ENCODE peak calls at places on chromosomes 6 and 20, in eight cellular contexts. M is mucosa of descending colon, O is AG04449, W is mammary epithelial cell, I is uterus, L is MM.1S, T is AG09319, F is breast epithelium. V is an unnamed sample.

GRCh38 chr20:17565164-17565845 is 4.6 kb upstream of the DSTN start:
- DNase-seq in M (no peak), T (no peak), O (no peak), L (no peak), F (no peak), I (no peak), W (no peak), V (no peak)

GRCh38 chr20:12201289-12201991 is 283.7 kb downstream of the BTBD3 start:
- DNase-seq in L (no peak), F (no peak), W (peak), M (no peak), T (no peak), I (no peak), O (no peak), V (peak)

GRCh38 chr6:69848552-69848951 is 17.8 kb upstream of the COL19A1 start:
- DNase-seq in W (no peak), I (no peak), L (no peak), T (no peak), M (no peak), O (no peak), F (no peak), V (no peak)

GRCh38 chr6:52551483-52552277 is 25.2 kb downstream of the TRAM2 start:
- DNase-seq in I (peak), W (peak), M (peak), F (peak), L (no peak), O (no peak), T (no peak), V (no peak)

GRCh38 chr6:47413752-47414516 is 63.7 kb upstream of the CD2AP start:
- DNase-seq in I (no peak), O (peak), W (peak), M (no peak), L (peak), T (peak), F (no peak), V (peak)

GRCh38 chr20:8749986-8750385 is 318.9 kb upstream of the PLCB4 start:
- DNase-seq in W (no peak), F (no peak), T (no peak), I (no peak), O (no peak), M (no peak), L (no peak), V (no peak)

GRCh38 chr20:59082077-59082740 is 39.6 kb upstream of the PRELID3B start:
- DNase-seq in M (no peak), F (no peak), W (peak), L (no peak), T (no peak), I (no peak), O (peak), V (peak)

GRCh38 chr6:25962368-25963127 is at the start of gene TRIM38:
- DNase-seq in T (peak), M (no peak), O (peak), W (peak), I (peak), F (peak), L (peak), V (peak)

GRCh38 chr6:43753570-43754183 is 16.3 kb upstream of the VEGFA start:
- DNase-seq in F (peak), W (no peak), T (no peak), I (no peak), M (no peak), O (no peak), L (no peak), V (no peak)

GRCh38 chr6:16840725-16841124 is 79.5 kb upstream of the ATXN1 start:
- DNase-seq in F (no peak), M (no peak), L (no peak), O (no peak), T (no peak), W (no peak), I (no peak), V (no peak)

GRCh38 chr6:100915876-100916275 is 34.7 kb upstream of the ASCC3 start:
- DNase-seq in W (no peak), F (no peak), O (no peak), M (no peak), T (no peak), I (no peak), L (no peak), V (no peak)

GRCh38 chr20:41357424-41358163 is 9.0 kb downstream of the EMILIN3 start:
- DNase-seq in I (no peak), L (no peak), T (no peak), M (no peak), F (no peak), O (no peak), W (no peak), V (no peak)

GRCh38 chr20:50815162-50815989 is 20.5 kb downstream of the BCAS4 start:
- DNase-seq in L (peak), W (peak), M (no peak), T (no peak), O (peak), F (peak), I (no peak), V (no peak)

GRCh38 chr6:37784585-37784967 is 35.0 kb upstream of the ZFAND3 start:
- DNase-seq in F (no peak), I (peak), L (no peak), T (no peak), M (no peak), O (no peak), W (no peak), V (no peak)

GRCh38 chr6:54017877-54018276 is 93.4 kb upstream of the MLIP start:
- DNase-seq in M (no peak), L (no peak), I (no peak), T (no peak), F (no peak), O (no peak), W (no peak), V (no peak)

GRCh38 chr6:89787660-89788338 is 31.8 kb downstream of the MDN1 start:
- DNase-seq in L (no peak), T (no peak), I (no peak), F (no peak), W (no peak), M (no peak), O (no peak), V (no peak)

GRCh38 chr6:65000815-65001214 is 706.2 kb downstream of the EYS start:
- DNase-seq in W (no peak), O (no peak), F (no peak), T (no peak), I (no peak), L (no peak), M (no peak), V (no peak)

GRCh38 chr20:61436674-61437279 is 184.7 kb downstream of the CDH4 start:
- DNase-seq in T (no peak), F (no peak), M (no peak), L (no peak), O (no peak), W (peak), I (no peak), V (peak)

GRCh38 chr6:133115960-133116359 is 125.2 kb upstream of the EYA4 start:
- DNase-seq in T (no peak), I (no peak), M (no peak), O (no peak), L (no peak), W (no peak), F (no peak), V (no peak)

GRCh38 chr6:37653933-37654565 is 43.6 kb downstream of the MDGA1 start:
- DNase-seq in L (peak), M (no peak), W (peak), O (no peak), I (no peak), T (no peak), F (no peak), V (peak)

GRCh38 chr6:4403828-4404227 is 268.5 kb upstream of the ECI2 start:
- DNase-seq in M (no peak), W (no peak), F (no peak), O (no peak), T (no peak), I (no peak), L (no peak), V (no peak)

GRCh38 chr20:45833883-45834796 is 541 bp downstream of the SNX21 start:
- DNase-seq in F (peak), L (no peak), O (no peak), T (no peak), I (peak), M (peak), W (peak), V (no peak)

GRCh38 chr20:55067158-55067825 is 591.9 kb downstream of the DOK5 start:
- DNase-seq in F (no peak), O (no peak), T (no peak), L (no peak), M (no peak), I (no peak), W (no peak), V (no peak)

GRCh38 chr20:12023169-12023795 is 105.6 kb downstream of the BTBD3 start:
- DNase-seq in O (no peak), T (no peak), F (no peak), M (no peak), W (no peak), I (no peak), L (peak), V (no peak)

GRCh38 chr20:35828434-35828833 is 56.6 kb downstream of the PHF20 start:
- DNase-seq in F (no peak), M (no peak), I (no peak), L (no peak), O (no peak), W (no peak), T (no peak), V (no peak)

GRCh38 chr20:1669304-1669703 is 11.7 kb upstream of the SIRPG start:
- DNase-seq in F (no peak), T (no peak), O (no peak), I (no peak), W (no peak), L (no peak), M (no peak), V (no peak)

GRCh38 chr20:40317156-40317790 is 371.8 kb downstream of the MAFB start:
- DNase-seq in L (no peak), W (no peak), F (peak), I (no peak), O (no peak), M (no peak), T (no peak), V (no peak)

GRCh38 chr6:56891754-56892153 is 63.2 kb upstream of the BEND6 start:
- DNase-seq in M (no peak), W (no peak), F (no peak), T (no peak), O (no peak), L (no peak), I (no peak), V (no peak)

GRCh38 chr6:5085638-5086293 is 625 bp downstream of the PPP1R3G start:
- DNase-seq in W (peak), M (peak), L (peak), O (no peak), I (peak), F (no peak), T (no peak), V (no peak)

GRCh38 chr6:130778946-130779657 is 48.1 kb upstream of the SMLR1 start:
- DNase-seq in I (no peak), T (peak), L (no peak), O (peak), M (no peak), W (peak), F (no peak), V (peak)

GRCh38 chr6:148727104-148727503 is 19.7 kb upstream of the UST start:
- DNase-seq in W (no peak), I (no peak), M (no peak), T (no peak), O (no peak), L (no peak), F (no peak), V (no peak)

GRCh38 chr6:98526465-98526864 is 307.9 kb upstream of the POU3F2 start:
- DNase-seq in F (no peak), W (no peak), I (no peak), O (no peak), L (no peak), T (no peak), M (no peak), V (no peak)

GRCh38 chr20:24762791-24763350 is 186.2 kb upstream of the CST7 start:
- DNase-seq in W (no peak), I (no peak), M (no peak), F (no peak), O (no peak), T (no peak), L (no peak), V (no peak)

GRCh38 chr20:48826064-48826463 is 1.7 kb downstream of the PREX1 start:
- DNase-seq in W (no peak), I (no peak), O (no peak), T (no peak), L (no peak), M (no peak), F (no peak), V (no peak)

GRCh38 chr20:34495307-34495706 is 20.9 kb upstream of the DYNLRB1 start:
- DNase-seq in W (no peak), L (no peak), I (no peak), T (no peak), O (no peak), F (no peak), M (no peak), V (no peak)

GRCh38 chr6:161242779-161243693 is 30.8 kb downstream of the AGPAT4 start:
- DNase-seq in O (no peak), F (no peak), T (peak), I (no peak), W (no peak), M (no peak), L (no peak), V (no peak)

GRCh38 chr20:38395165-38395564 is 40.0 kb downstream of the SNHG17 start:
- DNase-seq in I (no peak), L (no peak), W (no peak), M (no peak), T (no peak), F (no peak), O (no peak), V (no peak)

DNA sequence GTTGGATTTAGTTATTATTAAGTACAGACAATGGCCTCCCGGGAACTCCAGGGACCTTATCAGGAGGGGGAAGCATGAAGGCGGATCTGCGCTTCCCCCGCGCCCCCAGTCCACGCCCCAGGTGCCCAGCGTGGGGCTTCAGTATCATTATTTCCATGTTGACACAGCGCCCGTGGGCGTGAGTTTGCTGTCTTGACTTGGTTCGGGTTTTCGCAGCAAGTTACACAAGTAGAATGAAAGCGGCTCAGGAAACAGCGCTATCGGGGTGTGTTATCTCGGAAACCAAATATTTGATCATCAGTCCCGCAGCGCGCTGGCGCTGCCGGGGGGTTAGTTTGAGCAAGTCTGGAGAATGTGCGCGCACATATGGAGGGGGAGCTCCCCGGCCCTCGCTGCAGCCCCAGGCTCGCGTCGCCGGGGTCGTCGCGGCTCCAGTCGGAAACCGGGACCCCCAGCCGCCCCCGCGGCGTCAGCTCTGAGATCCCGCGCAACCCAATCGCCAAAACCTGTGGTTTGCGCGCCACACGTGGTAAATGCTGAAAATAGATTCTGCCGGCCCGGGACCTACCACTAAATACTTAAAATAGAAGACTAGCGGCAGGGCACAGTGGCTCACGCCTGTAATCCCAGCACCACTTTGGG is 2.2 kb downstream of the BMP7 start:
- DNase-seq in F (no peak), O (no peak), T (no peak), L (no peak), I (no peak), W (no peak), M (no peak), V (no peak)
- TF ChIP-seq CTCF in F (no peak), O (no peak), T (no peak), L (no peak), I (no peak), W (no peak), M (no peak), V (no peak)

GRCh38 chr6:20936949-20937348 is 402.7 kb downstream of the CDKAL1 start:
- DNase-seq in O (no peak), W (no peak), T (no peak), L (no peak), I (no peak), F (no peak), M (no peak), V (no peak)
- TF ChIP-seq CTCF in O (no peak), W (no peak), T (no peak), L (no peak), I (no peak), F (no peak), M (no peak), V (no peak)

GRCh38 chr6:33812669-33813068 is 8.9 kb upstream of the MLN start:
- DNase-seq in T (no peak), L (peak), W (peak), M (peak), F (no peak), O (no peak), I (no peak), V (no peak)
- TF ChIP-seq CTCF in T (peak), L (peak), W (peak), M (no peak), F (peak), O (peak), I (peak), V (peak)

GRCh38 chr6:40288919-40289318 is 298.2 kb downstream of the LRFN2 start:
- DNase-seq in L (no peak), I (no peak), M (no peak), F (no peak), O (no peak), W (no peak), T (no peak), V (no peak)

GRCh38 chr6:40286721-40287120 is 300.4 kb downstream of the LRFN2 start:
- DNase-seq in L (no peak), F (no peak), O (no peak), I (no peak), M (no peak), W (no peak), T (no peak), V (no peak)

GRCh38 chr6:40286027-40286426 is 301.1 kb downstream of the LRFN2 start:
- DNase-seq in T (no peak), O (no peak), M (no peak), W (no peak), F (no peak), I (no peak), L (no peak), V (no peak)

GRCh38 chr6:40287296-40287820 is 299.8 kb downstream of the LRFN2 start:
- DNase-seq in T (no peak), W (peak), O (no peak), L (no peak), M (no peak), F (no peak), I (no peak), V (no peak)

GRCh38 chr6:40285535-40285934 is 301.6 kb downstream of the LRFN2 start:
- DNase-seq in L (no peak), O (no peak), F (no peak), T (no peak), I (no peak), M (no peak), W (no peak), V (no peak)
- TF ChIP-seq CTCF in L (no peak), O (no peak), F (no peak), T (no peak), I (no peak), M (no peak), W (no peak), V (no peak)

GRCh38 chr6:107864235-107864970 is 40.3 kb upstream of the SCML4 start:
- DNase-seq in T (no peak), F (no peak), W (no peak), L (no peak), O (no peak), M (no peak), I (no peak), V (no peak)

GRCh38 chr6:107869871-107870270 is 45.8 kb upstream of the SCML4 start:
- DNase-seq in I (no peak), F (no peak), W (no peak), O (no peak), L (peak), T (no peak), M (no peak), V (no peak)

GRCh38 chr6:107868867-107869611 is 44.9 kb upstream of the SCML4 start:
- DNase-seq in I (no peak), O (no peak), W (no peak), T (no peak), L (no peak), F (no peak), M (no peak), V (no peak)

GRCh38 chr6:107867302-107867615 is 43.1 kb upstream of the SCML4 start:
- DNase-seq in W (no peak), I (no peak), L (no peak), M (no peak), O (no peak), F (no peak), T (no peak), V (no peak)

DNA sequence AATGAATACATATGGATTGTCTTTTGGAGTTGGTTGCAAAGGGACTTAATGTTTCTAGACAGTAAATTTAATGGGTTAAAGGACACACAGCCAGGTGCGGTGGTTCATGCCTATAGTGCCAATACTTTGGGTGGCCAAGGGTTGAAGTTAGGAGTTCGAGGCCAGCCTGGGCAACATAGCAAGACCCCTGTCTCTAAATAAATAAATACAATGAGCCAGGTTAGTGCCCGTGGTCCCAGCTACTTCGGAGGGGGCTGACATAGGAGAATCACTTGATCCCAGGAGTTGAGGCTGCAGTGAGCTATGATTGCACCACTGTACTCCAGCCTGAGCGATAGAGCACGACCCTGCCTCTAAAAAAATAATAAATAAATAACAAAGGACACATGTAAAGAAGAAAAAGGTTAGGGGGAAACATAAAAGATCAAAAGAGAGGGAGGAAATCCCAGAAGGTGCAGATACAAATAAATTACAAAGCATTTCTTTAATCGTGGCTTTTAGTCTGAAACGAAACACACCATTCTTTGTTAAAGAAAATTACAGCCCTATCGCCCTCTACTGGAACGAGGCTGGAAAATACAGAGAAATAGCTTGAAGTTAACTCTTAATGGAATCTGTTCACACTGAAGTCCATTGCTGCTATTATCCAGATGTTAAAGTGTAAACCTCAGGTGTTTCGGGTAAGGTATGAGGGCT is 42.6 kb upstream of the SCML4 start:
- DNase-seq in T (no peak), L (peak), O (no peak), W (peak), F (no peak), I (no peak), M (no peak), V (peak)
- TF ChIP-seq CTCF in T (peak), L (peak), O (peak), W (peak), F (no peak), I (no peak), M (peak), V (peak)

GRCh38 chr6:159540152-159540551 is 152.9 kb downstream of the SOD2 start:
- DNase-seq in F (no peak), T (no peak), W (peak), L (no peak), I (no peak), M (no peak), O (no peak), V (no peak)
- TF ChIP-seq CTCF in F (no peak), T (no peak), W (no peak), L (no peak), I (no peak), M (no peak), O (peak), V (peak)

DNA sequence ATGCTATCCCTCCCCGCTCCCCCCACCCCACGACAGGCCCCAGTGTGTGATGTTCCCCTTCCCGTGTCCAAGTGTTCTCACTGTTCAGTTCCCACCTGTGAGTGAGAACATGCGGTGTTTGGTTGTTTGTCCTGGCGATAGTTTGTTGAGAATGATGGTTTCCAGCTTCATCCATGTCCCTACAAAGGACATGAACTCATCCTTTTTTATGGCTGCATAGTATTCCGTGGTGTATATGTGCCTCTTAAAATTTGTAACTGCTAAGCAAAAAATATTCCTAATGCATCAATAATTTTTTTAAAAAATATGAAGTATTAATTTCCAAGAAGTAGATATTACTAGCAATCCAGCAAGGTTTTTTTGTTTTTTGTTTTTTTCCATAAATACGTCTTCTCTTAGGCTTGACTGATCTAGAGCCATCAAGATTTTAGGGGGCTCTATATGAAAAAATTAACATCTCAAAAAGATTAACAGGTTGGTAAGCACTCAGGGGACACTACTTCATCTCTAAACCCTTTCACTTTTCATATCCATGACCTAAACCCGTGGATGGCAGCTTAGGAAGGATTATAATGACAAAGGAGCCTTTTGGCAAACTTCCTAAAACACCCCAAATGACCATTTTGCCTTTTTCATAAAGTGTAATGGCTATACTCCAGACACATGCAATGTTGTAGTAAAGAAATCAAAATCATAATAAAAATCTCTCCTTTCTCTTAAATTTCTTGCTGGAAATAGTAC is 14.2 kb downstream of the MAP7 start:
- DNase-seq in W (no peak), L (no peak), M (no peak), F (no peak), O (no peak), T (no peak), I (no peak), V (no peak)
- TF ChIP-seq CTCF in W (no peak), L (no peak), M (no peak), F (no peak), O (no peak), T (no peak), I (no peak), V (no peak)